ENCODE peak calls at places on chromosome 2, in seven cellular contexts. D is heart right ventricle, S is gastrocnemius medialis, P is lower lobe of right lung, K is stomach, J is HCT116, V is mesendoderm. U is an unnamed sample. For H3K27me3, the result is how much of the 10 kb centered on the place peaks cover.

GRCh38 chr2:160062283-160063005 is at the start of gene PLA2R1:
- DNase-seq in S (peak), J (no peak), P (peak), V (peak), K (peak), D (peak), U (no peak)

GRCh38 chr2:74387346-74387745 is 7.2 kb upstream of the DCTN1 start:
- DNase-seq in P (no peak), S (no peak), J (no peak), V (no peak), D (no peak), K (no peak), U (no peak)

GRCh38 chr2:237456200-237456731 is 30.8 kb upstream of the MLPH start:
- DNase-seq in K (no peak), V (no peak), D (peak), J (no peak), S (peak), P (no peak), U (no peak)

GRCh38 chr2:36441816-36442215 is 86.2 kb downstream of the CRIM1 start:
- DNase-seq in P (no peak), V (no peak), J (no peak), D (no peak), S (no peak), K (no peak), U (no peak)

GRCh38 chr2:168849610-168850009 is 40.6 kb downstream of the SPC25 start:
- DNase-seq in V (peak), D (peak), P (no peak), K (peak), S (no peak), J (no peak), U (no peak)

GRCh38 chr2:70354264-70354949 is 52.5 kb upstream of the FAM136A start:
- DNase-seq in K (no peak), P (no peak), S (no peak), D (no peak), V (no peak), J (no peak), U (no peak)

GRCh38 chr2:157825885-157826284 is 50.2 kb downstream of the ACVR1 start:
- DNase-seq in J (no peak), D (no peak), S (peak), V (no peak), K (no peak), P (peak), U (no peak)

GRCh38 chr2:14967739-14968138 is 335.2 kb downstream of the LRATD1 start:
- DNase-seq in V (no peak), D (no peak), J (no peak), P (no peak), K (no peak), S (no peak), U (peak)

GRCh38 chr2:239318091-239318725 is 82.6 kb downstream of the HDAC4 start:
- DNase-seq in P (peak), V (no peak), K (peak), D (peak), S (no peak), J (no peak), U (no peak)

GRCh38 chr2:96402591-96402990 is 67.0 kb downstream of the NCAPH start:
- DNase-seq in K (no peak), P (no peak), V (no peak), S (no peak), J (no peak), D (no peak), U (no peak)

GRCh38 chr2:10043256-10043905 is at the start of gene KLF11:
- DNase-seq in P (peak), V (peak), K (peak), D (peak), S (peak), J (peak), U (peak)

GRCh38 chr2:145464901-145465300 is 945.0 kb upstream of the ZEB2 start:
- DNase-seq in P (no peak), V (no peak), J (no peak), D (no peak), S (no peak), K (no peak), U (no peak)

GRCh38 chr2:212777020-212777491 is 238.5 kb upstream of the ERBB4 start:
- DNase-seq in P (no peak), D (no peak), J (peak), V (peak), S (no peak), K (no peak), U (no peak)

GRCh38 chr2:177714704-177715103 is 322.1 kb downstream of the AGPS start:
- DNase-seq in K (no peak), D (no peak), V (no peak), P (no peak), S (no peak), J (no peak), U (no peak)

GRCh38 chr2:207311316-207312005 is 145.7 kb upstream of the KLF7 start:
- DNase-seq in S (peak), K (peak), V (peak), J (peak), D (peak), P (peak), U (no peak)

GRCh38 chr2:227462972-227463931 is 8.7 kb upstream of the AGFG1 start:
- DNase-seq in D (no peak), K (no peak), V (no peak), P (no peak), S (no peak), J (no peak), U (no peak)

GRCh38 chr2:71190959-71191943 is 35.7 kb downstream of the PAIP2B start:
- DNase-seq in V (peak), D (peak), J (peak), P (no peak), K (no peak), S (peak), U (no peak)

GRCh38 chr2:225041871-225042799 is at the start of gene DOCK10:
- DNase-seq in V (peak), J (no peak), K (peak), P (peak), S (no peak), D (peak), U (no peak)

GRCh38 chr2:94993176-94994062 is 32.1 kb upstream of the MAL start:
- DNase-seq in S (no peak), K (peak), D (no peak), V (no peak), P (peak), J (no peak), U (no peak)

GRCh38 chr2:67650292-67651133 is 253.4 kb downstream of the ETAA1 start:
- DNase-seq in P (peak), S (peak), D (peak), K (peak), V (peak), J (peak), U (peak)

GRCh38 chr2:239273280-239274234 is 127.3 kb downstream of the HDAC4 start:
- DNase-seq in S (peak), J (no peak), V (no peak), P (peak), K (peak), D (no peak), U (no peak)

GRCh38 chr2:68318686-68319396 is 908 bp downstream of the CNRIP1 start:
- DNase-seq in V (no peak), S (peak), J (no peak), P (peak), K (no peak), D (peak), U (no peak)

GRCh38 chr2:149994057-149994728 is 406.6 kb upstream of the MMADHC start:
- DNase-seq in V (peak), D (no peak), J (peak), P (no peak), K (peak), S (no peak), U (peak)

GRCh38 chr2:124692707-124693106 is 667.6 kb downstream of the CNTNAP5 start:
- DNase-seq in P (no peak), J (no peak), V (no peak), S (peak), K (no peak), D (peak), U (no peak)

DNA sequence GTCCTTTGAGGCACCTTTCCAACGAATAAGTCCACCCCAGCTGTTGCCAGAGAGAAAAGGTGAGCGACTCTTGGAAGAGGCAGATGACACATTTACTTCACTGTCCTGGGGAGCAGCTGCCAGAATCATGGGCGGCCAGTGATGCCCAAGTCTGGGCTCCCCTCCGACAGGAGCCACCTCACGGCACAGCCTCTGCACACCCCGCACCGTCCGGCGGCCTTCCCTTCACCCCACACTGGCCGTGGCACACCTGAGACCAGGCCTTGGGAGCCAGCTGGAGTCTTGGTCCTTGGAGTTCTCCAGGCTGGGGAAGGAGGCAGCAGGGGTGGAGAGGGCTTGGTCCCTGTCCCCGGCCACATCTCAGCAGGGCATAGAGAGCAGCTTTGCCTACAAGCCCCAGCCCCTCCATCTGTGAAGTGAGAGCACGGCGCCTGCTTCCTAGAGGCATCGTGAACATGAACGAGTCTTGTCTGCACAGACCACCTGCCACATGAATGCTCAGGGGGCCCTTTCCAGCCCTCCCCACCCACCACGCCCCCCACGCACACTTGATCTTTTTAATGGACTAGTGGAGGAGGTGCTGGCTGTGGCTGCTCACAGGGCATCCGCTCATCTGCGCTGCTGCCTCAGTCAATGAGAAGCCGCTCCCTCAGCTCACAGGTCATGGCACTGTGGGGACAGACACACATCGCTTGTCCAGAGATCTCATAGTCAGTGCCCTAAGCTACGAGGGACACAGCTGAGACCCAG is 400.2 kb upstream of the MYT1L start:
- DNase-seq in P (no peak), K (no peak), V (no peak), D (no peak), S (no peak), J (no peak), U (no peak)
- H3K27me3 ChIP-seq in P (under half), K (under half), V (under half), D (under half), S (under half), J (under half), U (under half)

GRCh38 chr2:217274578-217274977 is 414.7 kb upstream of the TNP1 start:
- DNase-seq in J (no peak), V (no peak), D (no peak), K (no peak), P (no peak), S (no peak), U (no peak)
- H3K27me3 ChIP-seq in J (under half), V (under half), D (under half), K (under half), P (under half), S (under half), U (under half)

GRCh38 chr2:233942731-233943130 is 25.6 kb downstream of the TRPM8 start:
- DNase-seq in P (no peak), J (no peak), V (no peak), S (no peak), D (no peak), K (no peak), U (no peak)
- H3K27me3 ChIP-seq in P (under half), J (under half), V (under half), S (under half), D (under half), K (under half), U (under half)

GRCh38 chr2:218986148-218986761 is 1.3 kb upstream of the FEV start:
- DNase-seq in V (no peak), D (no peak), K (no peak), P (no peak), S (no peak), J (no peak), U (no peak)
- H3K27me3 ChIP-seq in V (half or more), D (half or more), K (half or more), P (half or more), S (half or more), J (under half), U (half or more)

DNA sequence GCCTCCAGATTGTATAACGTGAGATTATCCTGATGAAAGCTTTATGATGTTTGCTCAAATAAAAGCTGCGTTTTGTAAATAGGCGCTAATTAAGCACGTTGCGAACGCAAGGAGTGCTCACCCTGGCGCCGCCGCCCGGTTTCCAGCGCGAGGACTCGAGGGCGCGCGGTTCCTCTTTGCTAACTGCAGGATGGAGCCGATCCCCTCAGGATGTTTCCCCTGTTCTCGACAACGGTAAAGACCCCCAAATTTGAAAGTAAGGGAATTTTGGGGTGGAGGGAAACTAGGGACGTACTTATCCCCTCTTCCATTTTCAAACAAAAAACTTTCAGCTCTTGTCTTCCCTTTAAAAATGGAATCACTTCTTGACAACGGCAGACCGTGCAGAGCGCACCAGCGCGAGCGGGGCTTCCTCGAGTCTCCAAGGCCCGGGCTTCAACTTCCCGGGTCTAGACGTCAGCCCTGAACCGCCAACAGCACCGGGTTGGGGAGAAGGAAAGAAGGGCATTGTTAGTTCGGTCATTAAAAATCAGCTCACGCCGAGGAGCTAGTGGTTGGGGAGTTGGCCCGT is 1.1 kb upstream of the GBX2 start:
- DNase-seq in D (no peak), P (no peak), J (no peak), S (no peak), V (peak), K (no peak), U (no peak)
- H3K27me3 ChIP-seq in D (half or more), P (half or more), J (under half), S (half or more), V (half or more), K (half or more), U (under half)

GRCh38 chr2:55133467-55134315 is 83.4 kb upstream of the RTN4 start:
- DNase-seq in V (peak), D (peak), J (no peak), P (no peak), K (peak), S (no peak), U (peak)
- H3K27me3 ChIP-seq in V (under half), D (under half), J (under half), P (under half), K (under half), S (under half), U (under half)

GRCh38 chr2:3726511-3726910 is 23.1 kb downstream of the DCDC2C start:
- DNase-seq in V (no peak), D (no peak), J (no peak), S (no peak), P (no peak), K (no peak), U (no peak)

GRCh38 chr2:3728104-3729054 is 25.0 kb downstream of the DCDC2C start:
- DNase-seq in D (peak), P (no peak), S (no peak), J (peak), K (no peak), V (peak), U (peak)

GRCh38 chr2:3725458-3726250 is 22.3 kb downstream of the DCDC2C start:
- DNase-seq in D (no peak), K (no peak), V (no peak), P (no peak), J (no peak), S (no peak), U (no peak)

GRCh38 chr2:3727397-3728045 is 24.1 kb downstream of the DCDC2C start:
- DNase-seq in J (no peak), D (no peak), V (peak), P (no peak), S (no peak), K (no peak), U (no peak)

DNA sequence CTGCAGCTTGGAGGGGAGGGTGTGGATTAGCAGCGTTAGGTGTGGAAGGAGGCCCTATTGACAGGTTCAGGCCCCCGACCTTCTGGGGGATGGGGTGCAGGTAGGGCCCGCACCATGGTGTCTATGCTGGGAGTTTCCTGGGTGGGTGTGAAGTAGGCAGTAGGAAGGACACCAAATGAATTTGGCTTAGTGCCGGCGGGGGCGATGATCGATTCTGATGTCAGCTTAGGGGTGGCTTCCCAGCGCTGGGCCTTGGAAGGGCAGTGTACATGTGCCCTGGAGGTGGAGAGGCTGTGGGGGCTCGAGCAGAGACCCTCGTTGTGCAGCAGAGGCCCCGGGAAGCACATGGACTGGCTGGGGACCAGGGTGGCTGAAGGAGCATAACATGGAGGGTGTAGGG is 21.6 kb downstream of the DCDC2C start:
- DNase-seq in V (no peak), D (no peak), K (no peak), J (no peak), P (no peak), S (no peak), U (no peak)
- H3K27me3 ChIP-seq in V (under half), D (under half), K (under half), J (under half), P (under half), S (under half), U (under half)

U was measured in HAP-1.